ENCODE peak calls at places on chromosomes 7 and 10, in six cellular contexts. Y, R, C, T, A and I are unnamed samples.

GRCh38 chr7:64884913-64885370 is 18.1 kb upstream of the ZNF273 start:
- DNase-seq in Y (no peak), R (no peak), C (no peak), T (peak; percentile 40), A (no peak), I (no peak)

GRCh38 chr7:30146127-30146612 is 11.4 kb downstream of the MTURN start:
- DNase-seq in Y (no peak), R (no peak), C (no peak), T (no peak), A (no peak), I (no peak)

GRCh38 chr7:84013616-84014240 is 180.9 kb downstream of the SEMA3A start:
- DNase-seq in Y (no peak), R (no peak), C (no peak), T (no peak), A (no peak), I (no peak)

GRCh38 chr7:107940146-107940489 is 49.1 kb downstream of the DLD start:
- DNase-seq in Y (no peak), R (no peak), C (no peak), T (no peak), A (no peak), I (no peak)

GRCh38 chr10:101695404-101695732 is 398 bp upstream of the FBXW4 start:
- DNase-seq in Y (no peak), R (no peak), C (peak; percentile 19), T (no peak), A (no peak), I (no peak)

GRCh38 chr7:22061781-22062180 is 116.1 kb upstream of the CDCA7L start:
- DNase-seq in Y (no peak), R (peak; percentile 6), C (no peak), T (no peak), A (no peak), I (no peak)

GRCh38 chr10:20142311-20142710 is 326.1 kb downstream of the PLXDC2 start:
- DNase-seq in Y (no peak), R (no peak), C (no peak), T (no peak), A (no peak), I (no peak)

GRCh38 chr7:54072710-54073109 is 469.5 kb upstream of the VSTM2A start:
- DNase-seq in Y (no peak), R (no peak), C (no peak), T (no peak), A (no peak), I (no peak)

GRCh38 chr10:18610517-18610916 is 40.9 kb downstream of the NSUN6 start:
- DNase-seq in Y (no peak), R (peak; percentile 93), C (peak; percentile 62), T (no peak), A (no peak), I (no peak)

GRCh38 chr7:73742753-73743641 is 4.4 kb upstream of the ABHD11 start:
- DNase-seq in Y (no peak), R (no peak), C (no peak), T (no peak), A (peak; percentile 77), I (peak; percentile 89)